ENCODE peak calls at places on chromosomes 5 and 9, in four cellular contexts. D is pancreas; Q is CD8-positive, alpha-beta T cell; N is thoracic aorta. J is an unnamed sample. For H3K4me1, the result is how much of the 10 kb centered on the place peaks cover.

GRCh38 chr9:83511051-83511450 is 27.1 kb downstream of the FRMD3 start:
- DNase-seq in D (no peak), Q (no peak), N (no peak), J (no peak)

GRCh38 chr5:153551537-153552079 is 61.1 kb downstream of the GRIA1 start:
- DNase-seq in D (no peak), Q (no peak), N (no peak), J (no peak)

GRCh38 chr5:174172104-174172965 is 126.8 kb downstream of the NSG2 start:
- DNase-seq in D (no peak), Q (no peak), N (no peak), J (no peak)

GRCh38 chr9:109799792-109800191 is 19.8 kb downstream of the PALM2AKAP2 start:
- DNase-seq in D (no peak), Q (no peak), N (no peak), J (no peak)

GRCh38 chr5:142428036-142428772 is 103.4 kb upstream of the SPRY4 start:
- DNase-seq in D (no peak), Q (peak), N (no peak), J (no peak)

GRCh38 chr5:133825631-133826289 is 142.7 kb downstream of the C5orf15 start:
- DNase-seq in D (no peak), Q (peak), N (no peak), J (no peak)

GRCh38 chr9:97468658-97469448 is 32.6 kb upstream of the TMOD1 start:
- DNase-seq in D (peak), Q (peak), N (peak), J (no peak)

GRCh38 chr5:98781964-98782363 is 8.5 kb downstream of the RGMB start:
- DNase-seq in D (no peak), Q (no peak), N (no peak), J (no peak)

GRCh38 chr5:31757813-31758212 is 118.9 kb downstream of the PDZD2 start:
- DNase-seq in D (no peak), Q (no peak), N (no peak), J (no peak)

GRCh38 chr9:70421020-70421271 is 6.5 kb upstream of the KLF9 start:
- DNase-seq in D (no peak), Q (no peak), N (no peak), J (no peak)

GRCh38 chr9:70421272-70422180 is 7.1 kb upstream of the KLF9 start:
- DNase-seq in D (no peak), Q (peak), N (no peak), J (no peak)

GRCh38 chr9:70418822-70419545 is 4.5 kb upstream of the KLF9 start:
- DNase-seq in D (peak), Q (peak), N (peak), J (peak)

GRCh38 chr9:70419546-70420266 is 5.2 kb upstream of the KLF9 start:
- DNase-seq in D (peak), Q (peak), N (peak), J (peak)

GRCh38 chr9:70420267-70421019 is 6.0 kb upstream of the KLF9 start:
- DNase-seq in D (peak), Q (no peak), N (peak), J (peak)
- H3K4me1 ChIP-seq in D (under half), Q (under half), N (under half), J (under half)

GRCh38 chr9:136525207-136525606 is 20.6 kb downstream of the NOTCH1 start:
- DNase-seq in D (no peak), Q (no peak), N (no peak), J (no peak)
- H3K27ac ChIP-seq in D (peak), Q (no peak), N (no peak), J (no peak)

DNA sequence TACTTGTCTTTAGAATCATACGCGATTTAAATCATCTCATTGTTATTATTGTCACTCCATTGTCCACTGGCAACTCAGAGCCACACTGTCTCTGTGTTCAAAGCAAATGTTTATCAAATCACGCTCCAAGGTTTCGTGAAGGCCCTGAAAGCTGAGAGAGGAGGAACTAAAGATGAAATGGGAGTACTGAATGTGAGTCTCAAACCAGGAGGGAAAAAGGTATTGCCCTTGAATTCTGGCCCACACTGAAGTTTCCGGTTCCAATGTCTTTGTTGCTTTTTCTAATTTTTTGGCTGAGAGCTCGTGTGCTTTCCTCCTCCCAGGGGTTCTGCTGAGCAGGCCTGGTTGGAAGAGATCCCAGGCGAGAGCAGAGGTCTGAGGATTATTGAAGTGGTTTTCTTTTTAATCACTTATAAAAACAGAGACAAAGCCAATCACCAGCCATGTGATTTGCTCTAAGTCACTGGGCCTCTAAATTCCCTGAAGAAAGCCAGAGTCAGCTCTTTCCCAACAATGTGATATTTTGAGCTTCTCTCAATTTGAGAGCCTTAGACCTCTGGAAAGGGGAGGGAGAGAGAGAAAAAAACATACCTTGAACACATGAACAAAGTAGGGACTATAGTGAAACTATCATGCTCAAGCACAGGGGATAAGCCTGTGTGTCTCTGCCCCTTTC is 420.8 kb upstream of the GRAMD2B start:
- DNase-seq in D (peak), Q (no peak), N (peak), J (no peak)
- H3K4me3 ChIP-seq in D (no peak), Q (no peak), N (peak), J (no peak)

GRCh38 chr5:34684980-34685352 is 28.8 kb downstream of the RAI14 start:
- DNase-seq in D (no peak), Q (no peak), N (no peak), J (no peak)
- H3K4me1 ChIP-seq in D (under half), Q (under half), N (half or more), J (under half)